ENCODE peak calls at places on chromosomes 12 and 14, in eight cellular contexts. T is AG10803; A is colonic mucosa; C is neuronal stem cell; E is CD8-positive, alpha-beta memory T cell; S is BJ; G is cardiac muscle cell; P is dorsolateral prefrontal cortex. Z is an unnamed sample.

GRCh38 chr14:101286271-101287018 is 274.9 kb upstream of the DIO3 start:
- DNase-seq in T (no peak), A (no peak), G (no peak), P (no peak), E (no peak), S (no peak), C (no peak), Z (no peak)

GRCh38 chr12:23060161-23060560 is 435.2 kb downstream of the ETNK1 start:
- DNase-seq in S (no peak), E (no peak), T (no peak), G (no peak), A (no peak), P (no peak), C (no peak), Z (no peak)

GRCh38 chr12:102722147-102722546 is 194.9 kb downstream of the PAH start:
- DNase-seq in E (no peak), T (no peak), G (no peak), C (no peak), P (no peak), A (no peak), S (no peak), Z (no peak)

GRCh38 chr14:88266474-88266873 is 56.6 kb downstream of the KCNK10 start:
- DNase-seq in C (no peak), A (no peak), S (no peak), G (no peak), T (no peak), E (no peak), P (no peak), Z (no peak)

GRCh38 chr12:13350946-13351345 is 154.4 kb downstream of the EMP1 start:
- DNase-seq in G (no peak), C (no peak), S (no peak), T (no peak), A (no peak), P (no peak), E (no peak), Z (no peak)

GRCh38 chr12:76922821-76923315 is 44.0 kb upstream of the CSRP2 start:
- DNase-seq in T (no peak), S (no peak), E (no peak), P (no peak), C (no peak), A (no peak), G (no peak), Z (no peak)

GRCh38 chr14:105444859-105445258 is 25.2 kb downstream of the MTA1 start:
- DNase-seq in G (no peak), P (no peak), C (no peak), E (no peak), A (no peak), S (no peak), T (no peak), Z (no peak)

GRCh38 chr12:3204143-3204542 is 127.0 kb downstream of the TSPAN9 start:
- DNase-seq in C (no peak), G (no peak), P (no peak), S (no peak), A (no peak), T (no peak), E (no peak), Z (no peak)

GRCh38 chr12:6977653-6978052 is 6.9 kb downstream of the EMG1 start:
- DNase-seq in E (no peak), S (no peak), G (no peak), T (no peak), P (no peak), A (no peak), C (no peak), Z (no peak)

GRCh38 chr12:65868878-65869277 is 44.6 kb downstream of the HMGA2 start:
- DNase-seq in S (no peak), G (no peak), C (no peak), A (no peak), T (no peak), E (no peak), P (no peak), Z (no peak)

GRCh38 chr14:61296707-61297502 is 15.8 kb upstream of the TMEM30B start:
- DNase-seq in E (peak), C (no peak), G (peak), A (no peak), S (no peak), T (peak), P (no peak), Z (peak)

GRCh38 chr12:105523164-105524057 is 192.9 kb downstream of the C12orf75 start:
- DNase-seq in P (no peak), S (peak), G (peak), T (peak), A (peak), C (peak), E (no peak), Z (no peak)

GRCh38 chr14:63544641-63545234 is 1.6 kb upstream of the PPP2R5E start:
- DNase-seq in E (no peak), P (no peak), C (no peak), G (no peak), S (no peak), A (no peak), T (peak), Z (no peak)

GRCh38 chr12:45232146-45232731 is 16.3 kb downstream of the ANO6 start:
- DNase-seq in T (no peak), P (no peak), E (no peak), C (no peak), G (no peak), S (no peak), A (no peak), Z (no peak)

GRCh38 chr12:96989916-96990315 is 82.9 kb downstream of the NEDD1 start:
- DNase-seq in S (no peak), G (peak), E (no peak), A (no peak), C (peak), T (no peak), P (no peak), Z (peak)

GRCh38 chr14:32560213-32560857 is 231.2 kb downstream of the AKAP6 start:
- DNase-seq in E (no peak), A (peak), P (no peak), G (peak), S (peak), C (peak), T (peak), Z (peak)

GRCh38 chr12:88334271-88334670 is 192.2 kb downstream of the TMTC3 start:
- DNase-seq in G (no peak), C (peak), T (no peak), A (no peak), P (no peak), S (no peak), E (no peak), Z (peak)

DNA sequence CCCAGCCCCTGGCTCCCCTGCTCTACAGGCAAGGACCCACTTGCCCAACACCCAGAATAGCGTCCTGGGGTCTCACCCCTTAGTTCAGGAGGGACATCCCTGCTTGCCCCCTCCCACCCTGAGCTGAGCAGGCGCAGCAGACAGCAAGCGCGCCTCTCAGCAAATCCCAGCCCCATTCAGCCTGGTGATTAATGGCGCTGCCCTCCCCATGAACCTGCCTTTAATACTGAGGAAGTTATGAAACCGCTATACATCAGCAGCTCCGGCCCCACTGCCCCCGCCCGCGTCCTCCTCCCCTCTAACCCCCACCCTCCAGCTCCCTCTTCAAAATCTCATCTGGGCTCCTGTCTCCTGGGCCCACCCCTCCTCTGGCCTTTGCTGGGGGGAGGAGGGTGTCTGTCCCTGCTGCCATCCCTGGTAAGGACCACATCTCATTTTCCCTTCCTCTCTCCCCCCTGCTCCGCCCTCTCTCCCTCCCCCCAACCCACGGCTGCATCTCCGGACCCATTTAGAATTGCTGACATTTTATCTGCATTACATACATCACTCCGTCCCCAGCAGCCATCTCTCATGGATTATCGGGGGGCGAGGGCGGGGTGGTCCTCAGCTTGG is 7.1 kb upstream of the SMUG1 start:
- DNase-seq in S (no peak), P (no peak), G (no peak), A (no peak), C (no peak), E (no peak), T (peak), Z (no peak)
- H3K4me3 ChIP-seq in S (no peak), P (no peak), G (no peak), A (no peak), C (no peak), E (no peak), T (no peak), Z (no peak)

GRCh38 chr12:111768159-111768895 is 1.6 kb downstream of the ALDH2 start:
- DNase-seq in S (no peak), C (no peak), E (no peak), A (no peak), T (no peak), G (no peak), P (no peak), Z (no peak)
- H3K4me3 ChIP-seq in S (peak), C (no peak), E (no peak), A (peak), T (peak), G (no peak), P (peak), Z (peak)

GRCh38 chr12:46471404-46471803 is 98.8 kb upstream of the SLC38A2 start:
- DNase-seq in S (no peak), A (no peak), T (no peak), E (no peak), C (no peak), G (no peak), P (no peak), Z (no peak)
- H3K4me3 ChIP-seq in S (no peak), A (no peak), T (no peak), E (no peak), C (no peak), G (no peak), P (no peak), Z (no peak)

GRCh38 chr12:122067966-122068365 is 10.6 kb upstream of the MLXIP start:
- DNase-seq in S (no peak), E (peak), A (no peak), C (no peak), P (no peak), G (no peak), T (no peak), Z (no peak)
- H3K4me3 ChIP-seq in S (no peak), E (peak), A (no peak), C (no peak), P (no peak), G (no peak), T (no peak), Z (no peak)